ENCODE peak calls at places on chromosomes 6 and 20, in ten cellular contexts. P, Q, X, U, L, M, T, A, S and G are unnamed samples.

GRCh38 chr6:160462551-160463109 is 114.5 kb downstream of the SLC22A3 start:
- DNase-seq in U (peak), A (peak), M (peak), T (no peak), S (peak), X (peak), Q (no peak), L (peak), P (no peak), G (peak)

GRCh38 chr20:7790189-7790588 is 150.1 kb downstream of the HAO1 start:
- DNase-seq in L (no peak), P (no peak), T (no peak), M (no peak), U (no peak), A (no peak), Q (no peak), X (no peak), S (peak), G (no peak)

GRCh38 chr20:3203315-3204123 is 963 bp downstream of the DDRGK1 start:
- DNase-seq in X (no peak), A (no peak), T (no peak), P (no peak), Q (peak), S (no peak), U (peak), L (no peak), M (no peak), G (no peak)

GRCh38 chr6:170089937-170090335 is 200.9 kb downstream of the DLL1 start:
- DNase-seq in L (no peak), P (peak), A (no peak), T (no peak), X (no peak), M (no peak), Q (no peak), U (no peak), S (no peak), G (no peak)

GRCh38 chr6:27091661-27092315 is 155.7 kb upstream of the PRSS16 start:
- DNase-seq in U (peak), A (peak), X (no peak), P (no peak), T (no peak), L (peak), S (peak), M (no peak), Q (peak), G (no peak)

GRCh38 chr6:103797738-103798137 is 1062.0 kb downstream of the HACE1 start:
- DNase-seq in M (no peak), S (peak), X (no peak), U (peak), A (no peak), L (no peak), Q (no peak), T (no peak), P (no peak), G (no peak)

GRCh38 chr6:132130530-132131298 is 179.5 kb upstream of the CCN2 start:
- DNase-seq in S (peak), P (peak), A (peak), U (peak), M (no peak), T (no peak), Q (no peak), L (peak), X (no peak), G (no peak)

GRCh38 chr20:19992996-19993908 is 23.9 kb upstream of the NAA20 start:
- DNase-seq in X (no peak), Q (peak), M (no peak), S (peak), A (peak), T (no peak), L (peak), U (no peak), P (no peak), G (peak)

GRCh38 chr20:34262488-34263288 is 21.5 kb downstream of the ASIP start:
- DNase-seq in P (no peak), M (no peak), U (peak), Q (peak), X (no peak), A (peak), L (no peak), S (peak), T (no peak), G (peak)

GRCh38 chr6:9502991-9503761 is 911.7 kb downstream of the TFAP2A start:
- DNase-seq in T (no peak), X (no peak), Q (no peak), M (no peak), A (no peak), L (peak), U (no peak), P (no peak), S (peak), G (peak)

GRCh38 chr6:148054219-148054618 is 288.4 kb upstream of the SASH1 start:
- DNase-seq in Q (no peak), M (no peak), L (no peak), T (no peak), A (no peak), P (no peak), X (no peak), U (no peak), S (no peak), G (no peak)

GRCh38 chr20:21125072-21125848 is 622 bp upstream of the KIZ start:
- DNase-seq in U (no peak), S (peak), L (peak), Q (peak), P (peak), A (no peak), T (no peak), M (no peak), X (no peak), G (no peak)

GRCh38 chr6:143176090-143177021 is 115.7 kb downstream of the AIG1 start:
- DNase-seq in U (no peak), X (no peak), L (peak), P (no peak), Q (no peak), M (no peak), A (peak), S (peak), T (no peak), G (no peak)

GRCh38 chr6:16318538-16318937 is 80.2 kb downstream of the GMPR start:
- DNase-seq in A (no peak), X (no peak), M (peak), P (peak), L (peak), Q (no peak), S (peak), U (no peak), T (no peak), G (no peak)

GRCh38 chr6:5764401-5764955 is 242.2 kb downstream of the NRN1 start:
- DNase-seq in T (no peak), U (no peak), P (peak), Q (no peak), L (no peak), M (no peak), A (no peak), X (no peak), S (no peak), G (no peak)

GRCh38 chr6:69868961-69869360 is 2.6 kb downstream of the COL19A1 start:
- DNase-seq in M (no peak), U (no peak), S (no peak), X (no peak), Q (no peak), L (no peak), T (no peak), A (no peak), P (no peak), G (no peak)

GRCh38 chr6:18488004-18488403 is 100.9 kb downstream of the RNF144B start:
- DNase-seq in A (no peak), U (no peak), S (no peak), Q (no peak), X (no peak), M (no peak), T (no peak), P (no peak), L (no peak), G (no peak)

GRCh38 chr20:34825530-34826362 is at the start of gene NCOA6:
- DNase-seq in S (peak), P (peak), A (peak), T (peak), M (peak), X (peak), Q (peak), U (peak), L (no peak), G (no peak)

GRCh38 chr6:842141-842540 is 149.2 kb upstream of the EXOC2 start:
- DNase-seq in P (no peak), A (no peak), Q (no peak), T (no peak), L (no peak), X (no peak), U (no peak), S (no peak), M (no peak), G (no peak)

GRCh38 chr6:169160855-169161560 is 92.6 kb downstream of the THBS2 start:
- DNase-seq in T (no peak), A (no peak), S (no peak), X (peak), Q (no peak), P (no peak), M (no peak), U (no peak), L (no peak), G (no peak)

GRCh38 chr20:38217791-38218565 is 42.6 kb downstream of the KIAA1755 start:
- DNase-seq in L (peak), T (no peak), P (peak), M (no peak), X (no peak), A (peak), Q (peak), U (no peak), S (peak), G (peak)

GRCh38 chr6:44512868-44513641 is 125.5 kb downstream of the CDC5L start:
- DNase-seq in X (peak), M (no peak), U (peak), S (peak), P (peak), A (no peak), L (no peak), T (no peak), Q (no peak), G (no peak)

GRCh38 chr20:39849664-39850063 is 839.4 kb downstream of the MAFB start:
- DNase-seq in Q (no peak), X (no peak), S (peak), U (no peak), P (peak), A (peak), M (no peak), L (peak), T (no peak), G (peak)

GRCh38 chr6:53581161-53581560 is 36.3 kb upstream of the GCLC start:
- DNase-seq in A (peak), M (no peak), S (peak), L (no peak), P (no peak), U (peak), X (no peak), Q (no peak), T (no peak), G (no peak)

GRCh38 chr20:6265204-6265904 is 142.5 kb upstream of the FERMT1 start:
- DNase-seq in U (peak), S (peak), L (peak), X (no peak), P (no peak), A (peak), M (no peak), T (no peak), Q (peak), G (peak)

GRCh38 chr6:90216081-90216977 is 80.3 kb downstream of the BACH2 start:
- DNase-seq in Q (peak), T (no peak), L (no peak), X (no peak), U (peak), P (peak), S (no peak), A (no peak), M (peak), G (peak)

GRCh38 chr20:34528921-34529297 is 12.7 kb downstream of the DYNLRB1 start:
- DNase-seq in L (no peak), A (no peak), X (no peak), T (no peak), M (no peak), S (peak), P (peak), Q (no peak), U (no peak), G (no peak)

GRCh38 chr6:166864333-166864732 is 92.0 kb downstream of the RNASET2 start:
- DNase-seq in S (no peak), U (no peak), M (no peak), L (no peak), Q (no peak), X (no peak), T (no peak), P (no peak), A (no peak), G (no peak)

GRCh38 chr6:166861304-166861703 is 95.0 kb downstream of the RNASET2 start:
- DNase-seq in P (no peak), L (no peak), X (no peak), Q (no peak), A (no peak), T (no peak), U (no peak), M (no peak), S (no peak), G (no peak)

GRCh38 chr6:166862978-166863530 is 93.3 kb downstream of the RNASET2 start:
- DNase-seq in M (no peak), A (no peak), S (no peak), Q (no peak), L (no peak), T (no peak), X (no peak), U (no peak), P (no peak), G (no peak)

GRCh38 chr6:166861961-166862286 is 94.4 kb downstream of the RNASET2 start:
- DNase-seq in M (no peak), Q (no peak), A (no peak), L (no peak), X (no peak), T (no peak), P (no peak), S (no peak), U (no peak), G (no peak)

DNA sequence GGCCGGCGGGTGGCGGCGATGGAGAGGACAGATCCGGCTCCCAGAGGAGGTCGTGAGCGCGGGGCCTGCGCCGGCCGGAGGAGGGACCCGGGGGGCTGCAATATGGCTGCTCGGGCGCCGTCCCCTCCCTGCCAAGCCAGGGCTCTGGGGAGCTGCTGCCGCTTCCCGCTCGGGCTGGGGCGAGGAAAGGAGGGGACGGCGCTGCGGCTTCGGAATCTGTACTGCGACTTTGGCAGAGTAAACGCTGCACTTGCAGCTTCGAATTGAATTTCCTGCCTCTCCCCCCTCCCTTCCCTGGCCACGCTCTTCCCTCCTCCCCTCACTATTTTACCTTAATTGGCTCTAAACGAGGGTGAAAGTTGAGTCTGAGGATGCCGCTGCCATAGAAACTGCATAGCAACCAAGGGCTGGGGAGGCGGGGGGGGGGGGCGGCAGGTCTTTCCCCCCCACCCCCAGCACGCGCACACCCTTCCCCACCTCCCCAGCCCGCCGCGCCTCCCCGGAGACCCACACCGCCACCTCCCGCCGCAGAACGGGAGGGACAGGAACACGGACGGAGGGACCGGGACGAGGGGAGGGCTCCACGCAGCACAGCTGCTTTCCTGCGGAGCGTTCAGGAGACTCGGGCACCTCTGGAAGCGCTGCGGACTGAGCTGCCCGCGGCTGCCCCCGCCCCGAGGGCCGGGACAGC is 93.9 kb downstream of the RNASET2 start:
- DNase-seq in Q (no peak), L (no peak), S (no peak), M (no peak), P (no peak), X (no peak), U (no peak), A (no peak), T (no peak), G (no peak)
- H3K4me3 ChIP-seq in Q (peak), L (peak), S (peak), M (peak), P (peak), X (peak), U (no peak), A (peak), T (peak), G (peak)

DNA sequence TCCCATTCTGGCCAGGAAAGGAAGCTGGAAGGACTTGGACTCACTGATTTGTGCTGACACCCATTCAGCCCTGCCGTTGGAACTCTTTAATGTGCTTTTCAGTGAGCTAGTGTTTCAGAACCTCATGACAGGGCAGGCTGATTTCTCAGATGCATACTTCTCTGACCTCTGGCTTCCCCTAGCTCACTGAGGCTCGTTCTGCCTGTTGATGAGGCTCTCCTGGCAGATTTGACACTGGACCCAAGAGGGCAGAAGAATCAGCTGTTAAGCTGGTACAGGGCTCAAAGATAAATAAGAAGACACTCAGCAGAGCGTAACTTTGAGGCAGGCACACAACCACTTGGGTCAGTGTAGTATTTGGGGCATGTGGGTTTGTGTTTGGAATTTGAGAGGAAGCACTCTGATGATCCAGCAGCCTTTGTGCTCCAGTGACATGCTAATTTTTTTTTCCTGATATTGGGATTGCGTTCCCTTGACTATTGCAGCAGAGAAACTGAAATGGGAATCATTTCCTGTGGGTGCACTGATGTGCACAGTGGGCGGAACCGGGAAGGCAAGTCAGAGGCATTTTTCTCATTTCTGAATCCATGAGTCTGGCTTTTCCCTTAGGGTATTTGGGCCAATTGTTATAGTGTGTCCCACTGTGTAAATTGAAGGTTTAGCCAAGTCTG is 80.2 kb downstream of the CARMIL1 start:
- DNase-seq in M (no peak), X (no peak), A (peak), T (no peak), P (peak), L (peak), Q (no peak), U (no peak), S (peak), G (no peak)
- H3K4me3 ChIP-seq in M (no peak), X (peak), A (peak), T (no peak), P (peak), L (peak), Q (no peak), U (no peak), S (no peak), G (no peak)

GRCh38 chr6:30682181-30683117 is 4.0 kb downstream of the PPP1R18 start:
- DNase-seq in A (peak), U (peak), Q (peak), T (peak), M (peak), S (peak), X (no peak), P (peak), L (peak), G (no peak)

GRCh38 chr6:30681696-30682180 is 4.7 kb downstream of the PPP1R18 start:
- DNase-seq in A (no peak), M (no peak), T (no peak), P (no peak), Q (no peak), L (no peak), S (no peak), U (no peak), X (no peak), G (no peak)

GRCh38 chr6:30676660-30677270 is 4.0 kb upstream of the DHX16 start:
- DNase-seq in M (no peak), Q (no peak), A (no peak), L (no peak), X (no peak), U (no peak), S (no peak), T (no peak), P (no peak), G (no peak)

GRCh38 chr6:30678964-30679726 is 6.3 kb upstream of the DHX16 start:
- DNase-seq in T (no peak), L (no peak), U (peak), S (peak), X (no peak), P (peak), Q (peak), A (no peak), M (peak), G (no peak)

DNA sequence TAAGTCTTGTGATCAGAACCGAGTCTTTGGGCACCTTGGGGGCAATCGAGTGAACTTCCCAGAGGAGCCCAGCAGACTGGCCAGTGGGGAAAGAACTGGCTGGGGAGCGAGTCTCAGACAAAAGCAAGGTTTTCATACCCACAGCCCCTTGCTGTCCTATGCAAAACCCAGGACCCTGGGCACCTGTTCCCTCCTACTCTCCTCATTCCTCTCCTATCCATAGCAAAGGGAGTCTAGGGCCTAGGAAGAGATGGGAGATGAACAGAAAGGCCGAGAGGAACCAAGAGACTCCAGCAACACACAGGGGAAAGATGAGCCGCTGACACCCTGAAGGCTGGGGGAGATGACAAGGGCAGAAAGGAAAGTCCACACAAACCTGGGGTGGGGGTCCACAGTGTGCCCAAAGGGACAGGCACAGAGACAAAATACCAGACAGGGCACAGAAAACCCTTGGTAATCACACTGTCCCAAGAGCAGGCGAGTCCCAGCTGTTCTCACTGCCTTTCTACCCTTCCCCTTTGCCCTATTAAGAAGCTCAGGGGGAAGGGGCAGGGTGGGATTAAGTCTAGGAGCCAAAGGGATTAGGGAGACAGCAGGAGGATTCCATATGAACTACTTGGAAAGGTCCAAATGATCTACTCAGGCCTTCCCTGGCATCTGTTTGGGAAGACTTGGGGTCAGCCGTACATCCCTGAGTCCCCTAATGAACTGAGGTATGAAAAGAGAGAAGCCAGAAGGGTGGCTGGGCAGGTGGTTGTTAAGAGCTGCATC is 6.5 kb downstream of the PPP1R18 start:
- DNase-seq in A (no peak), U (no peak), M (no peak), X (no peak), P (no peak), L (no peak), S (no peak), T (no peak), Q (no peak), G (no peak)
- H3K4me3 ChIP-seq in A (no peak), U (peak), M (peak), X (peak), P (peak), L (peak), S (peak), T (no peak), Q (no peak), G (no peak)

GRCh38 chr20:12327205-12327604 is 409.5 kb downstream of the BTBD3 start:
- DNase-seq in S (no peak), U (peak), Q (no peak), T (no peak), P (no peak), L (no peak), X (no peak), M (no peak), A (no peak), G (no peak)
- H3K4me3 ChIP-seq in S (no peak), U (no peak), Q (no peak), T (no peak), P (no peak), L (no peak), X (no peak), M (no peak), A (no peak), G (no peak)

DNA sequence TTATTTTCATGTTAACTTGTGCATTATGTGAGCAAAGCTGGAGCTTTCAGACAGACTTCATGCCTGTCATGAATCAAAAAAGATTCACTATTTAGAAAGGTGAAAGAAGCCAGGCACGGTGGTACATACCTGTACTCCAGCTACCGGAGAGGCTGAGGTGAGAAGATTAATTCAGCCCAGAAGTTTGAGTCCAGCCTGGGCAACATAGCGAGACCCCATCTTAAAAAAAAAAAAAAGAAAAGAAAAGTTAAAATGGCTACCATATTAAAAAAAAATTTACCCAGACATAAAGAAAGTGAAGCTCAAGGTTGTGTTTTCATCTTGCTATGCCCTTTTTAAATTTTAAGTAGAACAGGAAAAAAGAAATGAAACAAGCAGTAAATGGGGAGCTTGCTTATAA is 889 bp downstream of the CASS4 start:
- DNase-seq in L (no peak), Q (no peak), A (no peak), U (no peak), X (no peak), T (no peak), M (no peak), P (no peak), S (no peak), G (no peak)
- H3K4me3 ChIP-seq in L (no peak), Q (no peak), A (no peak), U (peak), X (no peak), T (no peak), M (peak), P (peak), S (no peak), G (no peak)

GRCh38 chr6:37027811-37028469 is 22.5 kb downstream of the FGD2 start:
- DNase-seq in X (no peak), T (no peak), M (no peak), S (no peak), U (no peak), L (no peak), Q (no peak), P (no peak), A (no peak), G (no peak)
- H3K4me3 ChIP-seq in X (no peak), T (no peak), M (no peak), S (no peak), U (no peak), L (no peak), Q (no peak), P (no peak), A (no peak), G (no peak)